ENCODE peak calls at places on chromosomes 16 and 17, in ten cellular contexts. I is choroid plexus epithelial cell, X is vagina, A is AG04449, P is GM23248, Y is cardiac fibroblast, C is MG63, W is Peyer's patch, E is heart left ventricle, J is adipocyte. V is an unnamed sample.

GRCh38 chr16:3358884-3359283 is 3.2 kb downstream of the OR2C1 start:
- DNase-seq in X (no peak), I (no peak), Y (no peak), A (no peak), W (no peak), E (no peak), C (no peak), J (no peak), P (no peak), V (no peak)

GRCh38 chr16:57734308-57734924 is 1.2 kb upstream of the KATNB1 start:
- DNase-seq in A (no peak), Y (no peak), I (no peak), X (no peak), J (no peak), C (no peak), E (peak; percentile 5), W (no peak), P (no peak), V (no peak)

GRCh38 chr16:84277244-84277823 is 17.3 kb upstream of the WFDC1 start:
- DNase-seq in X (no peak), E (peak; percentile 60), A (no peak), C (peak; percentile 29), J (peak; percentile 85), I (peak; percentile 63), Y (peak; percentile 67), W (peak; percentile 87), P (peak; percentile 63), V (peak; percentile 63)

GRCh38 chr16:1493746-1494094 is 560 bp downstream of the TELO2 start:
- DNase-seq in I (no peak), E (no peak), C (no peak), Y (no peak), A (no peak), P (peak; percentile 61), W (no peak), J (peak; percentile 55), X (no peak), V (peak; percentile 7)

GRCh38 chr17:31854672-31855071 is 4.4 kb downstream of the COPRS start:
- DNase-seq in W (no peak), Y (peak; percentile 41), X (no peak), I (peak; percentile 6), E (no peak), C (no peak), P (peak; percentile 50), A (no peak), J (no peak), V (peak; percentile 61)

GRCh38 chr16:69190046-69190588 is 3.2 kb downstream of the SNTB2 start:
- DNase-seq in A (no peak), C (no peak), P (no peak), E (no peak), W (no peak), Y (no peak), J (no peak), X (no peak), I (no peak), V (no peak)

GRCh38 chr16:70661918-70662641 is 15.7 kb downstream of the IL34 start:
- DNase-seq in W (no peak), P (no peak), A (no peak), J (no peak), E (no peak), X (no peak), C (no peak), I (peak; percentile 48), Y (peak; percentile 63), V (peak; percentile 43)

GRCh38 chr17:77396610-77397009 is 255.8 kb downstream of the SEC14L1 start:
- DNase-seq in E (no peak), P (peak; percentile 96), W (no peak), C (peak; percentile 66), X (no peak), A (peak; percentile 55), I (no peak), J (no peak), Y (no peak), V (no peak)

GRCh38 chr16:72612718-72613117 is 435.2 kb downstream of the ZFHX3 start:
- DNase-seq in I (no peak), Y (no peak), X (no peak), A (no peak), C (no peak), E (no peak), J (no peak), W (no peak), P (no peak), V (no peak)

GRCh38 chr16:84427553-84427952 is 59.2 kb downstream of the ATP2C2 start:
- DNase-seq in P (no peak), J (no peak), A (no peak), C (no peak), E (no peak), X (no peak), Y (no peak), I (no peak), W (no peak), V (no peak)

GRCh38 chr17:81037783-81038733 is 3.1 kb downstream of the BAIAP2 start:
- DNase-seq in E (peak; percentile 30), W (no peak), A (no peak), Y (peak; percentile 18), X (no peak), P (no peak), J (no peak), I (peak; percentile 38), C (no peak), V (no peak)

GRCh38 chr16:19375561-19376158 is 42.0 kb upstream of the TMC5 start:
- DNase-seq in A (no peak), Y (peak; percentile 71), J (peak; percentile 82), E (no peak), I (peak; percentile 82), X (no peak), C (peak; percentile 28), P (peak; percentile 62), W (peak; percentile 76), V (peak; percentile 75)

GRCh38 chr16:30368792-30369090 is 1.6 kb downstream of the TBC1D10B start:
- DNase-seq in X (no peak), J (no peak), Y (no peak), E (no peak), W (no peak), P (no peak), I (no peak), A (no peak), C (no peak), V (no peak)

GRCh38 chr16:30369091-30369937 is 980 bp downstream of the TBC1D10B start:
- DNase-seq in C (no peak), E (peak; percentile 46), A (no peak), W (no peak), J (peak; percentile 49), X (peak; percentile 90), Y (no peak), P (peak; percentile 54), I (peak; percentile 25), V (no peak)

GRCh38 chr16:30368122-30368791 is 2.0 kb downstream of the TBC1D10B start:
- DNase-seq in Y (peak; percentile 56), I (peak; percentile 56), P (peak; percentile 87), J (peak; percentile 81), E (peak; percentile 48), W (no peak), A (no peak), C (peak; percentile 69), X (no peak), V (peak; percentile 61)

GRCh38 chr16:30366511-30366910 is 3.8 kb downstream of the TBC1D10B start:
- DNase-seq in I (no peak), X (no peak), C (no peak), Y (no peak), A (no peak), W (no peak), E (no peak), P (peak; percentile 32), J (no peak), V (no peak)

DNA sequence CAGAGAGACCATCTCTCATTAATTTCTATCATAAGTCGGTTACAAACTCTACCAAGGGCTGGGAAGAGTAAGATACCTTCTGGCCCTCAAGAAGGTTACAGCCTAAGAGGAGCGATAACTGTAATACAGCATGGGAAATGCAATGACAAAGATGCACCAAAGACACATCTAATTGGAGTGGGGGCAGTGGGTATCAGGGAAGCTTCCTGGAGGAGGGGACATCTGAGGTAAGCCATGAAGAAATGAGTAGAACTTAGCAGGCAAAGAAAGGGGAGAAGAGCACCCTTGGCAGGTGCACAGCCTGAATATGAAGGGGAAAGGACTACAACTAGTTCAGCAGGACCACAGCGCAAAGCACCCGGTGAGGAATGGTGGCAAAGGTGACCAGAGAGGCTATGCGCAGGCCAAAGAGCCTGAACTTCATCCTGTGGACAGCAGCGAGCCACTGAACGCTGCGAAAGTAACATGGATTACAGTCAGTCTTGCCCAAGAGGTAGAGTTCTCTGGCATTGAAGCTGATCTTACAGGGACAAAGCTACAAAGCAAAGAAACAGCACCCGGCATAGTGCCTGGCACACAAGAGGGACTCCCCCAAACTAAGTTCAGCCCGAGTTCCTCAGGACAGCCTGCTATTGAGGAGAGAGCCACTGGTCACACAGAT is 2.8 kb downstream of the TBC1D10B start:
- DNase-seq in E (no peak), J (no peak), X (no peak), Y (no peak), A (no peak), W (no peak), C (no peak), P (peak; percentile 15), I (no peak), V (no peak)
- H3K4me3 ChIP-seq in E (peak overlapping the region; percentile 91), J (peak overlapping the region; percentile 89), X (peak overlapping the region; percentile 93), Y (peak overlapping the region; percentile 76), A (peak overlapping the region; percentile 85), W (peak overlapping the region; percentile 99), C (peak overlapping the region; percentile 80), P (peak overlapping the region; percentile 94), I (peak overlapping the region; percentile 72), V (peak overlapping the region; percentile 82)

DNA sequence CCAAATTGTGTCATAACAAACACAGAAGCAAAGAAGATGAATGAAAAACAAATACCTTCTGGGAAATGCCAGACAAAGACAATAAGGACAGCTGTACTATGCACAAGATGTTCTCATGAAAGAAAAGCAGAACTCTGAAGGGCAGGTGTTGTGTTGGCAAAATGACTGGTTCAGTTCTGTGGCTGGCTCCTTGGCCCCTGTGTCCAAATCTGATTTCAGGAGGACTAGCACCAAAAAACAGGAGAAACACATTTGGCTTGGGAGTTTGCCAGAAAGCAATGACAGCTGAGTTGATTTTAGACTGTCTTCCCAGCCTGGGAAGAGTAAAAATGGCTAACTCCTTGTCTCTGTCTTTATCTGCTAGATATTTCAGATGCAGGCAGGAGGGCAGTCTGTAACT is 989.2 kb downstream of the CDH11 start:
- DNase-seq in E (no peak), X (no peak), W (no peak), I (no peak), Y (no peak), P (no peak), C (no peak), J (no peak), A (no peak), V (no peak)
- H3K4me3 ChIP-seq in E (no peak overlapping the region), X (no peak overlapping the region), W (no peak overlapping the region), I (no peak overlapping the region), Y (no peak overlapping the region), P (no peak overlapping the region), C (no peak overlapping the region), J (peak overlapping the region; percentile 20), A (no peak overlapping the region), V (no peak overlapping the region)

DNA sequence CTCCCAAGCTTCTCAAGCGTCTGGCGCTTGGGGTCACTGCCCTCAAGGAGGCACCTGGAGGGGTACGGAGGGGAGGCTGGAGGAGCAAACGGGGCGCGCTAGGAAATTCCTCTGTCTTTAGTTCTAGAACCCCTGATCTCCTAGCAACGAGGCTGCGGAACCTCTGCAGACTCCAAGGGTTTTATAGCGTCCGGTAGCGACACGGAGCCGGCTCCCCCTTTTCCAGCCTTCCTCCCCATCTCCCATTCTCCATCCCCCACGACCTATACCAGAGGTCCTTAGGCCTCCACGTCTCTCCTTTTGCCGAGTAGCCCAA is 601 bp upstream of the CDIPT start:
- DNase-seq in C (no peak), P (no peak), I (no peak), X (no peak), E (no peak), J (no peak), Y (no peak), W (no peak), A (no peak), V (no peak)
- H3K4me3 ChIP-seq in C (peak overlapping the region; percentile 76), P (peak overlapping the region; percentile 80), I (peak overlapping the region; percentile 45), X (peak overlapping the region; percentile 84), E (peak overlapping the region; percentile 99), J (peak overlapping the region; percentile 62), Y (no peak overlapping the region), W (no peak overlapping the region), A (peak overlapping the region; percentile 44), V (peak overlapping the region; percentile 85)

GRCh38 chr16:87318158-87318644 is 1.0 kb upstream of the C16orf95 start:
- DNase-seq in E (no peak), P (peak; percentile 50), J (peak; percentile 43), I (peak; percentile 14), A (no peak), W (no peak), C (no peak), X (no peak), Y (peak; percentile 12), V (no peak)
- H3K4me3 ChIP-seq in E (peak overlapping the region; percentile 96), P (peak overlapping the region; percentile 95), J (peak overlapping the region; percentile 92), I (peak overlapping the region; percentile 97), A (peak overlapping the region; percentile 93), W (peak overlapping the region; percentile 97), C (peak overlapping the region; percentile 96), X (peak overlapping the region; percentile 65), Y (peak overlapping the region; percentile 99), V (peak overlapping the region; percentile 98)

V was measured in fibroblast of pulmonary artery.